ENCODE peak calls at places on chromosome 9, in six cellular contexts. One of them, this sample, is unnamed.

GRCh38 chr9:123761905-123762605 is 167.9 kb downstream of the DENND1A start:
- DNase-seq in fibroblast of pulmonary artery: peak
- DNase-seq in brain microvascular endothelial cell: no peak
- DNase-seq in transverse colon: no peak
- DNase-seq in colonic mucosa: no peak
- DNase-seq in neural progenitor cell: peak
- DNase-seq in this sample: peak

GRCh38 chr9:91908746-91909145 is 41.3 kb downstream of the ROR2 start:
- DNase-seq in fibroblast of pulmonary artery: no peak
- DNase-seq in brain microvascular endothelial cell: no peak
- DNase-seq in transverse colon: no peak
- DNase-seq in colonic mucosa: no peak
- DNase-seq in neural progenitor cell: no peak
- DNase-seq in this sample: no peak

GRCh38 chr9:93303806-93304573 is 120.1 kb downstream of the WNK2 start:
- DNase-seq in fibroblast of pulmonary artery: no peak
- DNase-seq in brain microvascular endothelial cell: no peak
- DNase-seq in transverse colon: no peak
- DNase-seq in colonic mucosa: peak
- DNase-seq in neural progenitor cell: no peak
- DNase-seq in this sample: no peak

GRCh38 chr9:97645720-97646119 is 12.1 kb downstream of the NCBP1 start:
- DNase-seq in fibroblast of pulmonary artery: no peak
- DNase-seq in brain microvascular endothelial cell: no peak
- DNase-seq in transverse colon: no peak
- DNase-seq in colonic mucosa: no peak
- DNase-seq in neural progenitor cell: no peak
- DNase-seq in this sample: no peak

GRCh38 chr9:93894691-93895079 is 60.5 kb downstream of the BARX1 start:
- DNase-seq in fibroblast of pulmonary artery: no peak
- DNase-seq in brain microvascular endothelial cell: no peak
- DNase-seq in transverse colon: peak
- DNase-seq in colonic mucosa: no peak
- DNase-seq in neural progenitor cell: no peak
- DNase-seq in this sample: no peak

GRCh38 chr9:132584616-132585560 is 2.5 kb downstream of the BARHL1 start:
- DNase-seq in fibroblast of pulmonary artery: peak
- DNase-seq in brain microvascular endothelial cell: no peak
- DNase-seq in transverse colon: no peak
- DNase-seq in colonic mucosa: no peak
- DNase-seq in neural progenitor cell: peak
- DNase-seq in this sample: no peak

GRCh38 chr9:75616841-75617566 is 273.5 kb upstream of the PCSK5 start:
- DNase-seq in fibroblast of pulmonary artery: no peak
- DNase-seq in brain microvascular endothelial cell: no peak
- DNase-seq in transverse colon: no peak
- DNase-seq in colonic mucosa: no peak
- DNase-seq in neural progenitor cell: peak
- DNase-seq in this sample: no peak

GRCh38 chr9:80156725-80157124 is 585.0 kb downstream of the TLE4 start:
- DNase-seq in fibroblast of pulmonary artery: no peak
- DNase-seq in brain microvascular endothelial cell: no peak
- DNase-seq in transverse colon: no peak
- DNase-seq in colonic mucosa: no peak
- DNase-seq in neural progenitor cell: no peak
- DNase-seq in this sample: no peak

GRCh38 chr9:136352682-136353081 is 10.9 kb downstream of the DNLZ start:
- DNase-seq in fibroblast of pulmonary artery: no peak
- DNase-seq in brain microvascular endothelial cell: no peak
- DNase-seq in transverse colon: no peak
- DNase-seq in colonic mucosa: no peak
- DNase-seq in neural progenitor cell: no peak
- DNase-seq in this sample: no peak

GRCh38 chr9:81562221-81563019 is 126.9 kb downstream of the TLE1 start:
- DNase-seq in fibroblast of pulmonary artery: peak
- DNase-seq in brain microvascular endothelial cell: peak
- DNase-seq in transverse colon: no peak
- DNase-seq in colonic mucosa: no peak
- DNase-seq in neural progenitor cell: peak
- DNase-seq in this sample: peak

GRCh38 chr9:112168197-112168596 is 6.9 kb downstream of the SUSD1 start:
- DNase-seq in fibroblast of pulmonary artery: no peak
- DNase-seq in brain microvascular endothelial cell: no peak
- DNase-seq in transverse colon: peak
- DNase-seq in colonic mucosa: peak
- DNase-seq in neural progenitor cell: no peak
- DNase-seq in this sample: no peak

GRCh38 chr9:112170235-112170634 is 4.9 kb downstream of the SUSD1 start:
- DNase-seq in fibroblast of pulmonary artery: no peak
- DNase-seq in brain microvascular endothelial cell: no peak
- DNase-seq in transverse colon: peak
- DNase-seq in colonic mucosa: peak
- DNase-seq in neural progenitor cell: no peak
- DNase-seq in this sample: no peak

GRCh38 chr9:112162644-112163413 is 12.3 kb downstream of the SUSD1 start:
- DNase-seq in fibroblast of pulmonary artery: no peak
- DNase-seq in brain microvascular endothelial cell: no peak
- DNase-seq in transverse colon: no peak
- DNase-seq in colonic mucosa: no peak
- DNase-seq in neural progenitor cell: no peak
- DNase-seq in this sample: no peak

GRCh38 chr9:112169368-112169767 is 5.7 kb downstream of the SUSD1 start:
- DNase-seq in fibroblast of pulmonary artery: no peak
- DNase-seq in brain microvascular endothelial cell: no peak
- DNase-seq in transverse colon: peak
- DNase-seq in colonic mucosa: peak
- DNase-seq in neural progenitor cell: no peak
- DNase-seq in this sample: no peak

DNA sequence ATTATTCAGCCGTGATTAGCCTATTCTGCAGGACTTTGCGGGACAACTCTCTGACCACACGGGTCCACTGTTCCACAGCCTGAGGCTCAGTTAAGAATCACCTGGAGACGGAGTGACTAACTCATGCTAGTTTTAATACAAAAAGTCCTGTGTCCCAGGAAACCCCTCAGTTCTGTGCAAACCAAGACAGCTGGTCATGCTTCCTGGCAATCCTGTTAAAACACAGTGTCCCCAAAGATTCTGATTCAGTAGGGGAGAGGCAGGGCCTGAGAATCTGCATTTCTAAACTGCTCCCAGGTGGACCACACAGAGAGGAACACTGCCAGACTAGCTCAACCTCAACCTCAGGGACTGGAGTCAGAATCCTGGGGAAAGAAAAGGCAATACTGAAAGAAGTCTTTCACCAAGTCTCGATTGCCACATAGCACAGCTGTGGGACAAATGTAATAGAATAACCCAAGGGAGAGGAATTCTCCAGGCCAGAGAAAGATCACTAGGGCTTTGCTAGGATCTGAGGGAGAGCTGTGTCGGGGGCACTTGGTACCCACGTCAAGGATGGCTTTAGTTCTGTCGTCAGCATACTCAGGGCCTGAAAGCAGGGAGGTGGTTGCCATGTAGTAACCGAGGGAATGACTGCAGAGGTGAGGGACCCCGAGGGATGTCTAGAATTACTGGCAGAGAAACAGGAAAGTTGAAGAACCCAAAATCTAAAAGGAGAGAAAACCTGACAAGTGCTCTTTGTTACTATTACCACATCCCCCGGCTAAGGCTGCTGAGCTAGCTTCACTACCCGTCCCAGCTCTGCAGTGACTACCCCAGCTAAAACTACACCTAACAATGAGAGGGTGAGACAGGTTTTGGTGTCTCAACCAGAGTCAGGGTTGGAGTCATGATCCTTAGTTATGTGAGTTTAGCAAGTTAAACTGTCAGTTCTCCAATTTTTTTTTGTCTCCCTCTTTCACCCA is 8.6 kb downstream of the SUSD1 start:
- DNase-seq in fibroblast of pulmonary artery: peak
- DNase-seq in brain microvascular endothelial cell: no peak
- DNase-seq in transverse colon: no peak
- DNase-seq in colonic mucosa: no peak
- DNase-seq in neural progenitor cell: peak
- DNase-seq in this sample: peak
- TF ChIP-seq CTCF in fibroblast of pulmonary artery: no peak
- TF ChIP-seq CTCF in brain microvascular endothelial cell: peak
- TF ChIP-seq CTCF in transverse colon: peak
- TF ChIP-seq CTCF in colonic mucosa: no peak
- TF ChIP-seq CTCF in neural progenitor cell: no peak
- TF ChIP-seq CTCF in this sample: peak

DNA sequence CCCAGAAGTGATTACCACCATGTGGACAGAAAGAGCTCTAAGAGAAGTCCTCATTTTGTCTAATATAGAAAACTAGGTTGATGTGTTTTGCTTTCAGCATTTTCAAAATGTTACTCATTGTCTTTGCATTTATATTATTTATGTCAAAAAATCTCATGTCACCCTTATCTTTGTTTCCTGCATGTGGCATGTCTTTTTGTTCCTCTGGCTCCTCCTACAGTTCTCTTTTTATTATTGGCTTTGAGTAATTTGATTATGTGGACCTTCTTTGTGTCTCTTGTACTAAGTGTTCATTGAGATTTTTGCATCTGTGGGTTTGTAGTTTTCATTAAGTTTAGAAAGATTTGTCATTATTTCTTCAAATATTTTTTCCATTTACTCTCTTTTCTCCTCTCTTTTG is 58.8 kb downstream of the GNG10 start:
- DNase-seq in fibroblast of pulmonary artery: peak
- DNase-seq in brain microvascular endothelial cell: no peak
- DNase-seq in transverse colon: no peak
- DNase-seq in colonic mucosa: no peak
- DNase-seq in neural progenitor cell: no peak
- DNase-seq in this sample: no peak
- TF ChIP-seq CTCF in fibroblast of pulmonary artery: peak
- TF ChIP-seq CTCF in brain microvascular endothelial cell: no peak
- TF ChIP-seq CTCF in transverse colon: no peak
- TF ChIP-seq CTCF in colonic mucosa: no peak
- TF ChIP-seq CTCF in neural progenitor cell: no peak
- TF ChIP-seq CTCF in this sample: no peak

DNA sequence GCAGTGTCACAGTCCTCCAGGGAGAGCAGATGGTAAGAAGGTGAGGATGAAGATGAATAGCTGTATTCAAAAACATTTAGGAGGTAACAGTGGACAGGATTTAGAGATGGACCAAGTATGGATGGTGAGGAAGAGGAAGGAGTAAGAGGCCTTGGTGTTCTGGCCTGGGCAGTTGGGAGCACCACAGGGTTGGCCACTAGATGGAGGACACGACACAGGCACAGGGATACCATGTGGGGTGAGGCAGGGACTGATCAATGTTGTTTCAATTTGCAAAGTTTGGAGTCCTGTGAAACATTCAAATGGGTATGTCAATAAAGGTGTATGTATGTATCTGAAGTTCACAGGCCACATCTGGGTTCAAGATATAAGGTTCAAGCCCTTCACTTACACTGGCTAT is 141.1 kb upstream of the RASEF start:
- DNase-seq in fibroblast of pulmonary artery: peak
- DNase-seq in brain microvascular endothelial cell: no peak
- DNase-seq in transverse colon: no peak
- DNase-seq in colonic mucosa: no peak
- DNase-seq in neural progenitor cell: no peak
- DNase-seq in this sample: no peak
- TF ChIP-seq CTCF in fibroblast of pulmonary artery: peak
- TF ChIP-seq CTCF in brain microvascular endothelial cell: peak
- TF ChIP-seq CTCF in transverse colon: no peak
- TF ChIP-seq CTCF in colonic mucosa: peak
- TF ChIP-seq CTCF in neural progenitor cell: peak
- TF ChIP-seq CTCF in this sample: peak

DNA sequence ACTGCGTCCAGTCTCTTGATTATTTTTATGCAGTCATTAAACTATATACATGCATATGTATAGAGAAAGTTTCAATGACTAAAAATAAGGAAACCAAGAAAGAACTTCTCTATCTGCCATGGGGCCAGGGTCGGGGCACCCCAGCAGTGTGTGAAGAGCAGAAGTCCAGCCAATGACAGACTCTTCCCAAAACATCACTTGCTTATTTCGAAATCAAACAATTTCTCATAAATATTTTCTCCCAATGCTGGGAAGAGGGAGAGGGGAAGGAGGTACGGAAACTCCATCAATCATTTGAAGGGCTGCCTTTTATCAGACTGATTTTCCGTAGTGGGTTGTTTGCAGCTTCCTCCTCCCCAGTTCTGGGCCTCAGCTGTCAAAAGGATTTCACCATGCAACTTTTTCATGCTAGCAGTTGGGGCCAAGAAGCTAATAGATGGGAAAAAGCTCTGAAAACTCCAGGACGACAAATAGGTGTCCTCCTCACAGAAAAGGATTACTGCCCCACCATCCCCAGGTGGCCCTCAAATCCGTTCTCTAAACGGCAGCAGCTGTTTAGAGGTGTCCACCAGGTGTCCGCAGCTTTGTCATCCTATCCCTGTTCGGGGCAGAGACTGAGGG is 617 bp upstream of the FPGS start:
- DNase-seq in fibroblast of pulmonary artery: peak
- DNase-seq in brain microvascular endothelial cell: no peak
- DNase-seq in transverse colon: no peak
- DNase-seq in colonic mucosa: no peak
- DNase-seq in neural progenitor cell: no peak
- DNase-seq in this sample: no peak
- TF ChIP-seq CTCF in fibroblast of pulmonary artery: no peak
- TF ChIP-seq CTCF in brain microvascular endothelial cell: peak
- TF ChIP-seq CTCF in transverse colon: peak
- TF ChIP-seq CTCF in colonic mucosa: no peak
- TF ChIP-seq CTCF in neural progenitor cell: peak
- TF ChIP-seq CTCF in this sample: peak

GRCh38 chr9:71806916-71807315 is 38.6 kb upstream of the CEMIP2 start:
- DNase-seq in fibroblast of pulmonary artery: peak
- DNase-seq in brain microvascular endothelial cell: peak
- DNase-seq in transverse colon: peak
- DNase-seq in colonic mucosa: peak
- DNase-seq in neural progenitor cell: peak
- DNase-seq in this sample: peak
- TF ChIP-seq CTCF in fibroblast of pulmonary artery: peak
- TF ChIP-seq CTCF in brain microvascular endothelial cell: peak
- TF ChIP-seq CTCF in transverse colon: peak
- TF ChIP-seq CTCF in colonic mucosa: peak
- TF ChIP-seq CTCF in neural progenitor cell: peak
- TF ChIP-seq CTCF in this sample: peak

This sample was measured in astrocyte of the cerebellum.